ENCODE peak calls at places on chromosomes 13 and 19, in four cellular contexts. One of them, this sample, is unnamed.

GRCh38 chr19:47376589-47377144 is 27.6 kb downstream of the DHX34 start:
- DNase-seq in K562: no peak
- DNase-seq in HCT116: no peak
- DNase-seq in HepG2: no peak
- DNase-seq in this sample: no peak

GRCh38 chr19:45638930-45639729 is at the start of gene EML2:
- DNase-seq in HCT116: no peak
- DNase-seq in HepG2: peak; percentile 24
- DNase-seq in K562: peak; percentile 80
- DNase-seq in this sample: no peak

GRCh38 chr13:114109646-114110045 is 22.8 kb downstream of the RASA3 start:
- DNase-seq in K562: no peak
- DNase-seq in HCT116: no peak
- DNase-seq in HepG2: no peak
- DNase-seq in this sample: no peak

GRCh38 chr13:46146898-46147297 is 35.1 kb downstream of the LCP1 start:
- DNase-seq in K562: no peak
- DNase-seq in HepG2: peak; percentile 56
- DNase-seq in HCT116: no peak
- DNase-seq in this sample: no peak

GRCh38 chr13:79128158-79128557 is 277.9 kb downstream of the RBM26 start:
- DNase-seq in HCT116: no peak
- DNase-seq in K562: no peak
- DNase-seq in HepG2: peak; percentile 2
- DNase-seq in this sample: no peak

GRCh38 chr19:18650048-18650435 is 13.2 kb downstream of the KLHL26 start:
- DNase-seq in HCT116: no peak
- DNase-seq in HepG2: no peak
- DNase-seq in K562: no peak
- DNase-seq in this sample: no peak

GRCh38 chr13:73138276-73138950 is 79.6 kb downstream of the KLF5 start:
- DNase-seq in K562: no peak
- DNase-seq in HepG2: peak; percentile 21
- DNase-seq in HCT116: no peak
- DNase-seq in this sample: no peak

GRCh38 chr19:5949792-5950305 is 28.1 kb downstream of the RANBP3 start:
- DNase-seq in K562: no peak
- DNase-seq in HepG2: no peak
- DNase-seq in HCT116: no peak
- DNase-seq in this sample: no peak

GRCh38 chr19:27896091-27896490 is 1316.9 kb downstream of the UQCRFS1 start:
- DNase-seq in HCT116: no peak
- DNase-seq in HepG2: no peak
- DNase-seq in K562: no peak
- DNase-seq in this sample: no peak

GRCh38 chr13:50905256-50905655 is 4.3 kb upstream of the RNASEH2B start:
- DNase-seq in HepG2: no peak
- DNase-seq in HCT116: no peak
- DNase-seq in K562: no peak
- DNase-seq in this sample: no peak

GRCh38 chr19:28294395-28294794 is 918.6 kb downstream of the UQCRFS1 start:
- DNase-seq in K562: peak; percentile 20
- DNase-seq in HepG2: no peak
- DNase-seq in HCT116: no peak
- DNase-seq in this sample: no peak

GRCh38 chr13:34249546-34249945 is 431.6 kb downstream of the RFC3 start:
- DNase-seq in HCT116: no peak
- DNase-seq in K562: no peak
- DNase-seq in HepG2: no peak
- DNase-seq in this sample: no peak

GRCh38 chr19:34241513-34242337 is 12.6 kb upstream of the GARRE1 start:
- DNase-seq in HepG2: peak; percentile 53
- DNase-seq in K562: peak; percentile 60
- DNase-seq in HCT116: no peak
- DNase-seq in this sample: no peak

GRCh38 chr13:40776232-40776631 is 5.2 kb upstream of the MRPS31 start:
- DNase-seq in HepG2: no peak
- DNase-seq in HCT116: no peak
- DNase-seq in K562: no peak
- DNase-seq in this sample: no peak

GRCh38 chr19:3613765-3614661 is 7.3 kb upstream of the TBXA2R start:
- DNase-seq in K562: no peak
- DNase-seq in HCT116: no peak
- DNase-seq in HepG2: no peak
- DNase-seq in this sample: no peak

GRCh38 chr13:106533940-106534843 is 1.3 kb downstream of the EFNB2 start:
- DNase-seq in HCT116: no peak
- DNase-seq in HepG2: no peak
- DNase-seq in K562: no peak
- DNase-seq in this sample: no peak

GRCh38 chr13:33228645-33229445 is 56.7 kb downstream of the STARD13 start:
- DNase-seq in HepG2: peak; percentile 62
- DNase-seq in K562: peak; percentile 34
- DNase-seq in HCT116: peak; percentile 26
- DNase-seq in this sample: no peak

GRCh38 chr13:91169641-91170040 is 177.8 kb upstream of the MIR17HG start:
- DNase-seq in K562: no peak
- DNase-seq in HepG2: no peak
- DNase-seq in HCT116: no peak
- DNase-seq in this sample: no peak

GRCh38 chr13:36154567-36155231 is 23.5 kb upstream of the DCLK1 start:
- DNase-seq in HepG2: no peak
- DNase-seq in HCT116: no peak
- DNase-seq in K562: no peak
- DNase-seq in this sample: no peak

GRCh38 chr13:112205990-112206389 is 139.0 kb downstream of the SOX1 start:
- DNase-seq in HCT116: no peak
- DNase-seq in HepG2: no peak
- DNase-seq in K562: no peak
- DNase-seq in this sample: no peak

GRCh38 chr19:58520257-58520599 is 618 bp upstream of the ZBTB45 start:
- DNase-seq in K562: no peak
- DNase-seq in HepG2: no peak
- DNase-seq in HCT116: no peak
- DNase-seq in this sample: no peak

GRCh38 chr19:35716985-35717664 is 678 bp upstream of the KMT2B start:
- DNase-seq in HCT116: peak; percentile 88
- DNase-seq in HepG2: peak; percentile 93
- DNase-seq in K562: peak; percentile 97
- DNase-seq in this sample: peak; percentile 77
- TF ChIP-seq REST in HCT116: no peak
- TF ChIP-seq REST in HepG2: no peak
- TF ChIP-seq REST in K562: peak; percentile 78
- TF ChIP-seq REST in this sample: no peak

GRCh38 chr19:536031-536880 is 4.7 kb downstream of the CDC34 start:
- DNase-seq in HepG2: no peak
- DNase-seq in HCT116: no peak
- DNase-seq in K562: no peak
- DNase-seq in this sample: no peak

GRCh38 chr19:536881-537404 is 5.4 kb downstream of the CDC34 start:
- DNase-seq in HepG2: no peak
- DNase-seq in K562: no peak
- DNase-seq in HCT116: no peak
- DNase-seq in this sample: no peak

GRCh38 chr19:540867-541637 is 2.8 kb upstream of the GZMM start:
- DNase-seq in HepG2: no peak
- DNase-seq in HCT116: no peak
- DNase-seq in K562: no peak
- DNase-seq in this sample: no peak

GRCh38 chr19:539429-540030 is 4.3 kb upstream of the GZMM start:
- DNase-seq in HepG2: no peak
- DNase-seq in HCT116: no peak
- DNase-seq in K562: no peak
- DNase-seq in this sample: no peak

DNA sequence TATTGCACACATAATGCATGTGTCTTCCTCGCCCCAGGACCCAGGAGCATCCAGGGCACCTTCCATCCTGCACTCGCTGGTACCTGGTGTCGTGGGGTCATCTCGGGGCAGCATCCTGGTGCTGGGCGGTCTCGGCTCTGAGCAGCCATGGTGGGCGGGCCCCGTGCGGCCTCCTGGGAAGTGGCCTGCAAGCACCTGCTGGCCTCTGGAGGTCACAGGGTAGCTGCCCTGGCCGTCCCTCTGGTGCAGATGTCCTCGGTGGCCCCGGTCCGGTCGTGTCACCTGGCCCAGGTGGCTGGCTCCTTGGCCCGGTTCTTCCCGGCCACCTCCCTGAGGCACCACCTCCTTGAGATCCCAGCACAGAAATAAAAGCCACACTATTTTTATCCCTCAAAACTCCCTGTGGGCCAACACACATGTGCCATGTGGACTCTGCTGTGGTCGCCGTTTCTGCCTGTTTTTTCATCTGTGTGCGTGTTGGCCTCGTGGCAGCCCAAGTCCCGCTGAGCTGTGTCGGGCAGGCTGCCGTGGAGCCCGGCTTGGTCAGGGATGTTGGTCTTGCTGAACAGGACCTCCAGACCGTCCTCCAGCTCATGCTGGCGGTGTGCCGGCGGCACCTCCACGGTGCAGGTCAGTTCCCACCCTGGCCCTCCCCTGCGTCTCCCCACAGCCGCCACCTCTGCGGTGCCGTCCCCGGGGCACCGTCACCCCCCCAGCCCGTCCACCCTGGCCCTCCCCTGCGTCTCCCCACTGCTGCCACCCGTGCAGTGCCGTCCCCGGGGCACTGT is 5.0 kb upstream of the GZMM start:
- DNase-seq in K562: no peak
- DNase-seq in HCT116: no peak
- DNase-seq in HepG2: no peak
- DNase-seq in this sample: no peak
- TF ChIP-seq TCF7L2 in K562: no peak
- TF ChIP-seq TCF7L2 in HCT116: no peak
- TF ChIP-seq TCF7L2 in HepG2: no peak
- TF ChIP-seq TCF7L2 in this sample: no peak

GRCh38 chr13:28494537-28494860 is 429 bp downstream of the FLT1 start:
- DNase-seq in HepG2: no peak
- DNase-seq in K562: no peak
- DNase-seq in HCT116: no peak
- DNase-seq in this sample: no peak
- TF ChIP-seq REST in HepG2: no peak
- TF ChIP-seq REST in K562: no peak
- TF ChIP-seq REST in HCT116: no peak
- TF ChIP-seq REST in this sample: no peak

DNA sequence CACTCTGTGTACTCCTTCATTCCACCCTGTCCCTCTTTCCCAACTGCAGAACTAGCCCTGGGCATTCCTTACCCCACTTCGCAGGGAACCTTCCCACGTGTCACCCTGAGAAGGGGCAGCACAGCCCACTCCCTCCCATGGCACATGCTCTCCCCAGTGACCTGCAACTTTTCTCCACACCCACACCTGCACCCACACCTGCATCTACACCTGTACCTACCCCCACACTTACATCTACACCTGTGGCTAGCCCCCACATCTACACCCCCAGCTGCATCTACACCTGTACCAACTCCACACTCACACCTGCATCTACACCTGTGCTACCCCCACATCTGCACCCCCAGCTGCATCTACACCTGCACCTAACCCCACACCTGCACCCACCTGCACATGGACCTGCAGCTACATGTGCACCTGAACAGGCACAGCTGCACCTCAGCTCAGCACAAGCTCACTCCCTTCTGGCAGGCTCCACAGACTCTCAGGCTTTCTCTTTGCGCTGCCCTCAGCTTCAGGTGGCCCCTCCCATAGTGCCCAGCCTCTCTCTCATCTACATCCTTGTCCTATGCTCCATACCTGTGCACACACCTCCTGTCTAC is 234.1 kb downstream of the TUBA3C start:
- DNase-seq in K562: no peak
- DNase-seq in HCT116: no peak
- DNase-seq in HepG2: no peak
- DNase-seq in this sample: no peak
- TF ChIP-seq TCF7L2 in K562: no peak
- TF ChIP-seq TCF7L2 in HCT116: no peak
- TF ChIP-seq TCF7L2 in HepG2: no peak
- TF ChIP-seq TCF7L2 in this sample: no peak

GRCh38 chr13:94328336-94329041 is 151.0 kb downstream of the DCT start:
- DNase-seq in K562: no peak
- DNase-seq in HCT116: no peak
- DNase-seq in HepG2: no peak
- DNase-seq in this sample: no peak

GRCh38 chr13:94330552-94331071 is 148.9 kb downstream of the DCT start:
- DNase-seq in HepG2: no peak
- DNase-seq in HCT116: no peak
- DNase-seq in K562: no peak
- DNase-seq in this sample: no peak

GRCh38 chr13:94331281-94331680 is 148.2 kb downstream of the DCT start:
- DNase-seq in HCT116: no peak
- DNase-seq in K562: no peak
- DNase-seq in HepG2: no peak
- DNase-seq in this sample: no peak

GRCh38 chr13:94329277-94329676 is 150.2 kb downstream of the DCT start:
- DNase-seq in K562: no peak
- DNase-seq in HCT116: no peak
- DNase-seq in HepG2: no peak
- DNase-seq in this sample: no peak

GRCh38 chr13:94329754-94330551 is 149.5 kb downstream of the DCT start:
- DNase-seq in HepG2: peak; percentile 28
- DNase-seq in K562: no peak
- DNase-seq in HCT116: no peak
- DNase-seq in this sample: peak; percentile 13
- TF ChIP-seq REST in HepG2: no peak
- TF ChIP-seq REST in K562: no peak
- TF ChIP-seq REST in HCT116: no peak
- TF ChIP-seq REST in this sample: no peak

DNA sequence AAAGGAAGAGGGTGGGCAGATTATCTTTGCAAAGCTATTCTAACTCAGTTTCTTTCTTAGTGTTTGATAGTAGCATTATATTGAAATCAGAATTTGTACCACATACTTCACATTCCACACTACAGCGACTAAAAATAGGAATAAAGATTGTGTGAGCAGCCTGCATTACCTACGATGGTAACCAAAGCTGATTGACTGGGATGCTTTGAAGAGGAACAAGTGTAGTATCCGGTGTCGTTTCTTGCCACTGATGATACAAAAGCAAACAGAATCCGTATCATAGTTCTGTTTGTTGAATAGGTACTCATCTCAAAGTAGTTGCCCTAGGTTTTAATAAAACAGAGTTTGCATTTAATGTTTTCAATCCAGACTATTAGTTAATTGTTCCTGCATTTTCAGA is 51.2 kb downstream of the FLT3 start:
- DNase-seq in K562: no peak
- DNase-seq in HCT116: no peak
- DNase-seq in HepG2: no peak
- DNase-seq in this sample: no peak
- TF ChIP-seq TCF7L2 in K562: no peak
- TF ChIP-seq TCF7L2 in HCT116: no peak
- TF ChIP-seq TCF7L2 in HepG2: no peak
- TF ChIP-seq TCF7L2 in this sample: no peak

GRCh38 chr19:54189668-54190502 is 505 bp upstream of the MBOAT7 start:
- DNase-seq in HCT116: peak; percentile 100
- DNase-seq in HepG2: peak; percentile 100
- DNase-seq in K562: peak; percentile 95
- DNase-seq in this sample: peak; percentile 100
- TF ChIP-seq REST in HCT116: no peak
- TF ChIP-seq REST in HepG2: no peak
- TF ChIP-seq REST in K562: no peak
- TF ChIP-seq REST in this sample: no peak